ENCODE peak calls at places on chromosome 6, in ten cellular contexts. I is cardiac muscle cell; K is suprapubic skin; J is naive thymus-derived CD4-positive, alpha-beta T cell; Q is heart left ventricle; S is thyroid gland; A is ovary; U is IMR-90; B is CD8-positive, alpha-beta T cell; G is left lung. R is an unnamed sample.

GRCh38 chr6:43901330-43902230 is 131.6 kb downstream of the VEGFA start:
- DNase-seq in A (peak; percentile 54), I (no peak), S (no peak), U (no peak), J (no peak), Q (no peak), B (no peak), G (no peak), K (no peak), R (no peak)

GRCh38 chr6:168725821-168726220 is 284.8 kb downstream of the SMOC2 start:
- DNase-seq in B (no peak), A (no peak), Q (no peak), S (no peak), K (no peak), J (no peak), G (no peak), I (no peak), U (no peak), R (no peak)

GRCh38 chr6:104956663-104957294 is at the start of gene LIN28B:
- DNase-seq in J (no peak), Q (no peak), A (no peak), U (no peak), S (no peak), B (no peak), G (no peak), I (no peak), K (no peak), R (no peak)

GRCh38 chr6:10138917-10139316 is 276.0 kb downstream of the TFAP2A start:
- DNase-seq in A (no peak), Q (no peak), J (no peak), S (no peak), G (no peak), K (no peak), U (peak; percentile 21), I (no peak), B (no peak), R (peak; percentile 81)

GRCh38 chr6:96286503-96286902 is 235.1 kb upstream of the UFL1 start:
- DNase-seq in K (no peak), I (no peak), B (no peak), J (no peak), U (no peak), A (no peak), S (no peak), Q (no peak), G (no peak), R (no peak)

GRCh38 chr6:40302856-40303449 is 284.2 kb downstream of the LRFN2 start:
- DNase-seq in U (no peak), S (no peak), K (no peak), J (no peak), A (no peak), Q (no peak), B (no peak), I (no peak), G (no peak), R (no peak)

GRCh38 chr6:55568779-55569439 is 10.1 kb downstream of the HMGCLL1 start:
- DNase-seq in G (no peak), B (no peak), U (no peak), A (no peak), I (no peak), Q (no peak), S (no peak), J (no peak), K (no peak), R (no peak)

GRCh38 chr6:98118357-98119045 is 715.9 kb upstream of the POU3F2 start:
- DNase-seq in J (no peak), B (no peak), Q (no peak), A (no peak), U (no peak), K (no peak), G (no peak), S (no peak), I (no peak), R (no peak)

GRCh38 chr6:43396408-43397149 is 27.1 kb upstream of the ZNF318 start:
- DNase-seq in U (no peak), S (peak; percentile 26), Q (no peak), K (no peak), G (no peak), A (no peak), I (no peak), J (no peak), B (no peak), R (no peak)

GRCh38 chr6:7146079-7146828 is 38.5 kb downstream of the RREB1 start:
- DNase-seq in K (no peak), J (no peak), U (peak; percentile 80), A (no peak), I (peak; percentile 62), S (peak; percentile 69), G (peak; percentile 83), Q (peak; percentile 61), B (no peak), R (no peak)

GRCh38 chr6:119052292-119052889 is 26.1 kb downstream of the FAM184A start:
- DNase-seq in K (no peak), Q (no peak), I (no peak), A (no peak), J (no peak), G (no peak), S (no peak), B (no peak), U (no peak), R (no peak)

GRCh38 chr6:84568971-84569370 is 195.4 kb downstream of the TBX18 start:
- DNase-seq in B (no peak), G (no peak), K (no peak), Q (no peak), U (peak; percentile 7), J (no peak), S (no peak), A (no peak), I (peak; percentile 80), R (no peak)

GRCh38 chr6:161273752-161274487 is at the start of gene AGPAT4:
- DNase-seq in K (peak; percentile 85), S (peak; percentile 64), A (peak; percentile 55), Q (peak; percentile 64), G (peak; percentile 71), U (peak; percentile 98), B (peak; percentile 67), J (peak; percentile 31), I (peak; percentile 97), R (peak; percentile 95)

DNA sequence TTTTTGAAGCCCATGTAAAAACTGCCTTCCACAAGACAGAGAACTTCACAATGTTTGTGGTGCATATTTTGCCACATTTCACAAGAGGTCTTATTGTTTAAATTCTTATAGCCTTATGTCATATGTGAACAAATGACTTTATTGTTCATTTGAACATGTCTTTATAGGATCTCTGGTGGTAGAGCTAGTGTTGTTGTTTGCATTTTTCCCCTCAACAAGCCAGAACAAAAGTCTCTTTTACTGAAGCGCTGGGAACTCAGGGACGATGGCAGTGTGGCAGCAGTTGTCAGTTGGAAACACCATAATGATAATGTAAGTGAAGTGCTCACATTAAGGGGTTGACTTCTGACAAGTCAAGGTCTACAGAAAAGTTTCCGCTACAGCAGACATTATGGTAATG is 179.9 kb downstream of the GJA10 start:
- DNase-seq in U (peak; percentile 41), A (no peak), I (peak; percentile 21), B (no peak), G (no peak), S (no peak), Q (no peak), J (no peak), K (no peak), R (no peak)
- H3K4me1 ChIP-seq in U (no peaks in the 10 kb centered on the region), A (peaks cover 1% of the 10 kb centered on the region), I (peaks cover 9% of the 10 kb centered on the region), B (peaks cover 85% of the 10 kb centered on the region), G (no peaks in the 10 kb centered on the region), S (no peaks in the 10 kb centered on the region), Q (no peaks in the 10 kb centered on the region), J (peaks cover under 1% of the 10 kb centered on the region), K (peaks cover 8% of the 10 kb centered on the region), R (no peaks in the 10 kb centered on the region)

DNA sequence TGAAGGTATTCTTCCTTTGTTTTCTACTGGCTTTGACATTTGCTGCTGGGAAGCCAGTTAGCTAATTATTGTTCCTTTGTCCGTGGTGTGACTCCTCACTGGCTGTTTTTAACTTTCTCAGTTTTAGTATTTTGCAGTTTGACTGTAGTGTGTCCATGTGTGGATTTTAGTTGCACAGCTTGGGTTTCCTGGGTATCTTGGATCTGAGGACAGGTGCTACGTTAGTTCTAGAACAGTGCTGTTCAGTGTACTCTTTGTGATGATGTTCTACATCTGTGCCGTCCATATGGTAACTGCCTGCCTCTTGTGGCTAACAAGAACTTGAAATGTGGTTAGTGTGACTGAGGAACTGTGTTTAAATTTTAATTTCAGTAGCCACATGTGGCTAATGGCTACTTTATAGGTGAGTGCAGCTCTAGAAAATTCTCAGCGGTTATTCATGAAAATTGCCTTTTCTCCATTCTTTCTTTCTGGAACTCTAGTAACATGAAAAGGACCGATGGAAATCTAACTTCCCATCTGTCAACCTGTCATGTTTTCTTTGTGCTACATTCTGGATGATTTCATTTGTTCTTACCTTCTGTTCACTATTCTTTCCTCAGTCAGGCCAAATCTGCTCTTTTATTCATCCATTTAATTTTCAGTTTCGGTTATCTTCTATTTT is 7.4 kb downstream of the SNX9 start:
- DNase-seq in S (no peak), A (no peak), J (no peak), K (no peak), G (no peak), B (no peak), U (no peak), Q (no peak), I (no peak), R (no peak)
- H3K4me1 ChIP-seq in S (peaks cover 15% of the 10 kb centered on the region), A (peaks cover 12% of the 10 kb centered on the region), J (no peaks in the 10 kb centered on the region), K (peaks cover 49% of the 10 kb centered on the region), G (peaks cover 26% of the 10 kb centered on the region), B (peaks cover 42% of the 10 kb centered on the region), U (peaks cover 12% of the 10 kb centered on the region), Q (peaks cover 38% of the 10 kb centered on the region), I (no peaks in the 10 kb centered on the region), R (peaks cover 23% of the 10 kb centered on the region)

DNA sequence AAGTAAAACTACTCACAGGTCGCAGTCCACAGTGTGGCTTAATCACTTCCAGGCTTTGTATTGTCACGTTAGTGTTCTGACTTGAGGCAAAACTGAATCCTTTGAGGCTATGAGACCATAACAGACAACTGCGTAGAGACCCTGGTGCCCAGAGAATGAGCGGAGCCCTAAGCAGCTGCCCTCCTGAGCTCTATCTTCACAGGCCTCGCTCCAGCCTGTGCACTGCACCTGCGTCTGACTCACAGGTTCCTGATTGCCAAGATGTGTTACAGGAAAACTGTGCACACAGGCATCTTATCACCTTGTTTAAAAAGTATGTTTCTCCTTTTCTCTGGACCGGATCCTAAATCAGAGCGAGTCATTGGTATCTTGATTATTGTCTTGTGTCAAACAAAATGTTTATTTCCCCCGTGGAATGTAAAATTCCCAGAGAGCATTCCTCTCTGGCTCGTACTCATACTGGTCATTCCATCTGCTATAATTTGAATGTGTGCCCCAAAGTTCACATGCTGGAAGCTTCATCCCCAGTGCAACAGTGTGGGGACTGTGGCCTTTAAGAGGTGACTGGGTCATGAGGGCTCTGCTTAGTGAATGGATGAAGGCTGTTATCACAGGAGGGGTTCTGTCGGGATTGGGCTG is 25.7 kb downstream of the PRR18 start:
- DNase-seq in I (no peak), A (no peak), G (no peak), B (no peak), K (no peak), Q (no peak), J (no peak), S (no peak), U (no peak), R (peak; percentile 28)
- H3K4me1 ChIP-seq in I (no peaks in the 10 kb centered on the region), A (no peaks in the 10 kb centered on the region), G (no peaks in the 10 kb centered on the region), B (no peaks in the 10 kb centered on the region), K (no peaks in the 10 kb centered on the region), Q (no peaks in the 10 kb centered on the region), J (no peaks in the 10 kb centered on the region), S (no peaks in the 10 kb centered on the region), U (no peaks in the 10 kb centered on the region), R (no peaks in the 10 kb centered on the region)

GRCh38 chr6:111486921-111487320 is 3.9 kb upstream of the REV3L start:
- DNase-seq in J (no peak), U (no peak), G (no peak), Q (no peak), I (no peak), B (no peak), S (no peak), K (no peak), A (no peak), R (no peak)
- H3K4me1 ChIP-seq in J (peaks cover 20% of the 10 kb centered on the region), U (peaks cover 4% of the 10 kb centered on the region), G (peaks cover 36% of the 10 kb centered on the region), Q (peaks cover 11% of the 10 kb centered on the region), I (peaks cover 11% of the 10 kb centered on the region), B (peaks cover under 1% of the 10 kb centered on the region), S (peaks cover under 1% of the 10 kb centered on the region), K (peaks cover 6% of the 10 kb centered on the region), A (peaks cover 2% of the 10 kb centered on the region), R (peaks cover 7% of the 10 kb centered on the region)

R was measured in foreskin keratinocyte.